ENCODE peak calls at places on chromosomes 4 and X, in nine cellular contexts. T is heart right ventricle, U is Peyer's patch, K is MCF 10A, O is GM13976, E is GM12865, Y is pancreas, J is tibial artery, C is ovary. W is an unnamed sample.

GRCh38 chr4:67014592-67014991 is 530.7 kb downstream of the CENPC start:
- DNase-seq in T (no peak), J (no peak), C (no peak), K (no peak), U (no peak), E (no peak), Y (no peak), O (no peak), W (no peak)

GRCh38 chrX:125977851-125978250 is 188.2 kb downstream of the DCAF12L2 start:
- DNase-seq in Y (no peak), E (no peak), T (no peak), U (no peak), C (no peak), K (peak; percentile 59), J (no peak), O (no peak), W (no peak)

GRCh38 chrX:17779434-17779833 is 42.1 kb downstream of the SCML1 start:
- DNase-seq in T (no peak), O (no peak), K (no peak), E (no peak), U (no peak), C (no peak), J (no peak), Y (no peak), W (no peak)

GRCh38 chrX:2188316-2188715 is 312.5 kb downstream of the DHRSX start:
- DNase-seq in K (no peak), T (no peak), J (peak; percentile 48), Y (no peak), U (no peak), C (no peak), O (no peak), E (no peak), W (no peak)

GRCh38 chrX:124033821-124034220 is 72.3 kb downstream of the STAG2 start:
- DNase-seq in O (no peak), U (no peak), K (peak; percentile 9), Y (no peak), J (no peak), E (no peak), T (no peak), C (no peak), W (no peak)

GRCh38 chr4:56215138-56215793 is 172.0 kb downstream of the AASDH start:
- DNase-seq in J (no peak), T (no peak), C (no peak), O (no peak), E (no peak), Y (no peak), U (no peak), K (peak; percentile 53), W (no peak)

GRCh38 chrX:18448416-18448815 is 23.0 kb downstream of the CDKL5 start:
- DNase-seq in U (no peak), T (no peak), E (no peak), O (no peak), J (no peak), Y (no peak), C (no peak), K (no peak), W (no peak)

GRCh38 chr4:1603413-1604135 is 80.5 kb downstream of the FAM53A start:
- DNase-seq in Y (no peak), U (no peak), K (no peak), J (no peak), E (no peak), O (no peak), T (no peak), C (no peak), W (no peak)

GRCh38 chr4:8737601-8738279 is 133.9 kb downstream of the HMX1 start:
- DNase-seq in K (no peak), E (no peak), T (no peak), J (no peak), O (peak; percentile 11), C (no peak), Y (no peak), U (peak; percentile 8), W (no peak)

GRCh38 chr4:112189754-112190153 is 41.8 kb upstream of the AP1AR start:
- DNase-seq in Y (no peak), T (no peak), J (no peak), O (no peak), E (no peak), C (no peak), K (no peak), U (no peak), W (no peak)

GRCh38 chr4:27048350-27049100 is 187.9 kb downstream of the STIM2 start:
- DNase-seq in K (peak; percentile 35), U (no peak), E (peak; percentile 9), T (no peak), O (peak; percentile 50), J (no peak), C (no peak), Y (no peak), W (no peak)

GRCh38 chrX:119655125-119655524 is 37.8 kb downstream of the SEPTIN6 start:
- DNase-seq in K (peak; percentile 46), T (peak; percentile 35), Y (no peak), C (peak; percentile 56), U (no peak), O (peak; percentile 47), E (peak; percentile 44), J (no peak), W (no peak)

GRCh38 chr4:43130228-43131021 is 237.9 kb downstream of the GRXCR1 start:
- DNase-seq in K (no peak), U (no peak), J (no peak), C (no peak), E (no peak), Y (no peak), O (no peak), T (no peak), W (no peak)

GRCh38 chrX:2705461-2705860 is 14.4 kb downstream of the CD99 start:
- DNase-seq in K (no peak), J (no peak), O (no peak), E (no peak), U (no peak), C (no peak), Y (no peak), T (no peak), W (no peak)

GRCh38 chr4:137660211-137660610 is 127.9 kb upstream of the PCDH18 start:
- DNase-seq in J (no peak), O (no peak), K (no peak), U (no peak), C (no peak), Y (no peak), E (no peak), T (no peak), W (no peak)

GRCh38 chr4:147830987-147831386 is 99.1 kb downstream of the ARHGAP10 start:
- DNase-seq in Y (no peak), C (no peak), E (no peak), K (peak; percentile 74), J (no peak), T (no peak), O (no peak), U (no peak), W (no peak)

GRCh38 chr4:77818077-77818666 is 996 bp downstream of the CNOT6L start:
- DNase-seq in O (peak; percentile 49), T (peak; percentile 82), K (peak; percentile 79), Y (peak; percentile 67), C (peak; percentile 76), J (peak; percentile 82), E (peak; percentile 73), U (peak; percentile 76), W (peak; percentile 47)

GRCh38 chr4:173761938-173762337 is 231.9 kb upstream of the HAND2 start:
- DNase-seq in E (no peak), J (no peak), Y (no peak), T (no peak), C (no peak), O (no peak), U (no peak), K (no peak), W (no peak)

DNA sequence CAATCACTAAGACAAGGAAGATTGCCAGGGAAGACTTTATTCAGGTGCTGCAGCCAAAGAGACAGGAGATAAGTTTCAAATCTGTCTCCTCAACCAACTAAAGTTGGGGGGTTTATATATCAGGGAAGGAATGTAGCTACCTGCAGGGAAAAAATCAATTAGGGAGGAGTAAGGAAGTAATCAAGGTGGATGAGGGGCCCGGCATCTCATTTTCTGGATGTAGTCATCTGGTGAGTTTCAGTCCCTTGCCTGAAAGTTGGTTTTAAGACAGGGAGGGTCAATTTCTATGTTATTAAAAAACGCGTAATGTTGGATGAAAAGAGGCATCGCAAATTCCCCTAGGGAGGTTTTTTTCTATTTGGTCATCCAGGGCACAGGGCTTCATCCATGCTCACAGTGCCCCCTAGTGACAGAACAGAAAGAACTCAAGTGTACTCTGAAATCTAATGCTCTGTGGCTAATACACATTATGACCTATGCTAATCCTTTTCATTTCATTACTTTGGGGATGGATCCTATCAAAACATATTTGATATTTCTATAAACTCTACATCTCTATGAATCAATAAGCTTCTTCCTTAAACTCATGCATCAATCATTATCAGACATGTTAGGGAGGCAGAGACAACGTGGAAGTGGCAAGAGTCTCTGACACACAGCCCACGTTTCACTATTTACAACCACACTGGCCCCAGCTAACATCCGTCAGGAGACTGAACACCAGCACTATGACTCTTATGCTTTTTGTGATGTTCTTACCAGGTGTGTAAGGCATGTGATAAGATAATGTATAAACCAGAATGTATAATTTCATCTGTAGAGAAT is 1577.0 kb upstream of the TENM3 start:
- DNase-seq in U (no peak), E (peak; percentile 80), T (peak; percentile 6), O (peak; percentile 50), J (no peak), Y (no peak), K (peak; percentile 85), C (no peak), W (peak; percentile 44)
- TF ChIP-seq CTCF in U (peak; percentile 37), E (peak; percentile 65), T (peak; percentile 32), O (peak; percentile 73), J (no peak), Y (peak; percentile 40), K (peak; percentile 57), C (no peak), W (peak; percentile 88)

GRCh38 chr4:41751325-41752061 is 3.0 kb upstream of the PHOX2B start:
- DNase-seq in Y (no peak), K (no peak), U (no peak), J (no peak), E (no peak), C (no peak), T (no peak), O (peak; percentile 42), W (peak; percentile 42)
- TF ChIP-seq CTCF in Y (no peak), K (no peak), U (no peak), J (no peak), E (peak; percentile 15), C (no peak), T (no peak), O (peak; percentile 2), W (peak; percentile 44)

GRCh38 chr4:93888768-93889167 is 60.2 kb downstream of the ATOH1 start:
- DNase-seq in T (no peak), C (no peak), E (no peak), J (no peak), O (no peak), Y (no peak), K (no peak), U (no peak), W (no peak)

GRCh38 chr4:93891244-93891643 is 62.7 kb downstream of the ATOH1 start:
- DNase-seq in K (no peak), Y (no peak), T (no peak), E (no peak), O (no peak), J (no peak), C (no peak), U (no peak), W (no peak)

GRCh38 chr4:93888308-93888707 is 59.8 kb downstream of the ATOH1 start:
- DNase-seq in Y (no peak), U (no peak), E (no peak), K (no peak), J (no peak), C (no peak), T (no peak), O (no peak), W (no peak)
- TF ChIP-seq CTCF in Y (no peak), U (no peak), E (no peak), K (no peak), J (no peak), C (no peak), T (no peak), O (no peak), W (no peak)

GRCh38 chr4:72031868-72032619 is at the start of gene NPFFR2:
- DNase-seq in J (no peak), T (peak; percentile 4), Y (peak; percentile 41), E (no peak), U (no peak), C (no peak), K (no peak), O (peak; percentile 13), W (peak; percentile 45)
- TF ChIP-seq CTCF in J (no peak), T (no peak), Y (no peak), E (no peak), U (no peak), C (no peak), K (no peak), O (no peak), W (no peak)